ENCODE peak calls at places on chromosome 7, in ten cellular contexts. H, Z, O, V, J, T, A, P, R and I are unnamed samples.

GRCh38 chr7:47908726-47909125 is 39.5 kb downstream of the PKD1L1 start:
- DNase-seq in A (no peak), J (no peak), V (no peak), T (no peak), R (no peak), O (no peak), H (no peak), P (no peak), Z (no peak), I (no peak)

GRCh38 chr7:30682131-30683083 is at the start of gene CRHR2:
- DNase-seq in V (no peak), P (no peak), H (no peak), Z (no peak), J (no peak), R (no peak), O (peak; percentile 69), A (no peak), T (no peak), I (peak; percentile 19)

GRCh38 chr7:50659329-50659965 is 94.2 kb upstream of the DDC start:
- DNase-seq in J (no peak), H (no peak), T (no peak), V (no peak), P (no peak), R (no peak), Z (no peak), A (no peak), O (no peak), I (no peak)

GRCh38 chr7:50197547-50197946 is 104.5 kb upstream of the ZPBP start:
- DNase-seq in Z (no peak), P (no peak), T (no peak), A (no peak), H (no peak), O (no peak), V (no peak), R (no peak), J (no peak), I (no peak)

GRCh38 chr7:155341463-155341983 is 43.8 kb downstream of the INSIG1 start:
- DNase-seq in V (no peak), J (no peak), R (no peak), P (no peak), Z (no peak), A (no peak), O (no peak), H (no peak), T (no peak), I (no peak)

GRCh38 chr7:116200963-116201362 is 9.4 kb upstream of the TES start:
- DNase-seq in T (no peak), H (no peak), A (no peak), Z (no peak), R (no peak), P (no peak), J (no peak), V (peak; percentile 44), O (no peak), I (no peak)

GRCh38 chr7:158239290-158239981 is 348.2 kb downstream of the PTPRN2 start:
- DNase-seq in J (no peak), O (no peak), V (no peak), T (no peak), P (no peak), R (no peak), Z (peak; percentile 90), H (peak; percentile 76), A (no peak), I (no peak)

GRCh38 chr7:84144480-84144879 is 50.1 kb downstream of the SEMA3A start:
- DNase-seq in J (no peak), Z (no peak), P (no peak), T (peak; percentile 45), V (peak; percentile 28), A (no peak), O (no peak), H (no peak), R (no peak), I (no peak)

GRCh38 chr7:102193806-102194205 is 92.9 kb upstream of the SH2B2 start:
- DNase-seq in H (no peak), O (no peak), T (no peak), J (no peak), A (no peak), V (peak; percentile 45), Z (no peak), P (no peak), R (no peak), I (no peak)

GRCh38 chr7:25240340-25240739 is 12.1 kb upstream of the NPVF start:
- DNase-seq in Z (no peak), H (no peak), A (no peak), O (no peak), P (peak; percentile 83), V (no peak), J (no peak), T (no peak), R (no peak), I (no peak)

GRCh38 chr7:3916146-3916545 is 615.1 kb downstream of the SDK1 start:
- DNase-seq in V (peak; percentile 62), H (no peak), T (no peak), P (no peak), R (no peak), J (no peak), O (no peak), A (no peak), Z (no peak), I (no peak)

GRCh38 chr7:74178632-74179031 is 4.5 kb downstream of the EIF4H start:
- DNase-seq in A (peak; percentile 31), O (no peak), T (no peak), R (no peak), Z (no peak), P (no peak), H (no peak), J (no peak), V (peak; percentile 17), I (no peak)

GRCh38 chr7:25456467-25457171 is 228.3 kb upstream of the NPVF start:
- DNase-seq in A (no peak), Z (peak; percentile 39), T (no peak), H (peak; percentile 60), P (peak; percentile 71), O (peak; percentile 23), V (no peak), R (no peak), J (peak; percentile 68), I (peak; percentile 38)

GRCh38 chr7:110142939-110143526 is 947.9 kb upstream of the LRRN3 start:
- DNase-seq in T (no peak), V (no peak), O (no peak), Z (no peak), J (no peak), H (no peak), R (no peak), A (no peak), P (no peak), I (no peak)

GRCh38 chr7:110144599-110144998 is 946.3 kb upstream of the LRRN3 start:
- DNase-seq in T (no peak), V (no peak), A (no peak), P (no peak), Z (no peak), O (no peak), J (no peak), H (no peak), R (no peak), I (no peak)

GRCh38 chr7:110148054-110148453 is 942.9 kb upstream of the LRRN3 start:
- DNase-seq in A (no peak), H (no peak), R (no peak), Z (peak; percentile 8), O (no peak), V (no peak), P (no peak), T (no peak), J (peak; percentile 48), I (no peak)
- TF ChIP-seq CTCF in A (no peak), H (no peak), R (no peak), Z (no peak), O (no peak), V (no peak), P (no peak), T (no peak), J (no peak), I (no peak)

DNA sequence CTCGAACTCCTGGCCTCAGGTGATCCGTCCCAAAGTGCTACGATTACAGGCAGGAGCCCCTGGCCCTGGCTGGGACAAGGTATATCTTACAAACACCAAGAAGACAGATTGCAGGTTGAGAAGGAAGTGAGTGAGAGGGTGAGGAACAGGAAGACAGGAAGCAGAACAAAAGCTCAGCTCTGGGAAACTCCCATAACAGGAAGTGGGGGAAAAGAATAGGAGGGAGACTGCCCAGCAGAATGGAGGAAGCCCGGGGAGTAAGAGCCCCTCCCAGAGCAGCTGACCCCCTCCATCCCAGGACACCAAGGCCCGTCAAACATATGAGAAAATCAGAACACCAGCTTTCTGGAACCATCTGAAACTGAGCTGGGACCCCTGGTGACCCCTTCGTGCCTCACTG is 2.9 kb downstream of the TECPR1 start:
- DNase-seq in A (no peak), O (no peak), R (no peak), J (no peak), V (no peak), P (no peak), T (no peak), Z (no peak), H (no peak), I (peak; percentile 41)
- H3K4me1 ChIP-seq in A (peaks cover 32% of the 10 kb centered on the region), O (peaks cover 11% of the 10 kb centered on the region), R (peaks cover 51% of the 10 kb centered on the region), J (peaks cover 21% of the 10 kb centered on the region), V (peaks cover 8% of the 10 kb centered on the region), P (peaks cover 27% of the 10 kb centered on the region), T (peaks cover 17% of the 10 kb centered on the region), Z (peaks cover 6% of the 10 kb centered on the region), H (peaks cover 45% of the 10 kb centered on the region), I (peaks cover 86% of the 10 kb centered on the region)

GRCh38 chr7:33745934-33746333 is 159.4 kb upstream of the BMPER start:
- DNase-seq in O (no peak), T (no peak), A (no peak), V (peak; percentile 72), J (no peak), Z (no peak), H (no peak), R (no peak), P (no peak), I (no peak)

GRCh38 chr7:33742521-33742920 is 162.8 kb upstream of the BMPER start:
- DNase-seq in P (no peak), T (no peak), O (no peak), R (no peak), A (no peak), Z (no peak), J (no peak), H (no peak), V (no peak), I (no peak)

GRCh38 chr7:33743594-33743993 is 161.7 kb upstream of the BMPER start:
- DNase-seq in P (no peak), R (no peak), Z (no peak), V (peak; percentile 98), O (no peak), A (no peak), J (no peak), T (no peak), H (no peak), I (no peak)

GRCh38 chr7:33744293-33744692 is 161.0 kb upstream of the BMPER start:
- DNase-seq in H (no peak), P (no peak), V (peak; percentile 14), R (no peak), Z (no peak), O (peak; percentile 57), A (peak; percentile 69), J (no peak), T (peak; percentile 48), I (no peak)

GRCh38 chr7:33742999-33743587 is 162.2 kb upstream of the BMPER start:
- DNase-seq in R (no peak), P (no peak), A (no peak), Z (no peak), H (no peak), V (no peak), O (no peak), T (no peak), J (no peak), I (no peak)
- H3K27ac ChIP-seq in R (no peak overlapping the region), P (no peak overlapping the region), A (no peak overlapping the region), Z (no peak overlapping the region), H (no peak overlapping the region), V (peak overlapping the region; percentile 94), O (no peak overlapping the region), T (no peak overlapping the region), J (no peak overlapping the region), I (peak overlapping the region; percentile 62)

GRCh38 chr7:46695045-46695708 is 774.1 kb upstream of the IGFBP3 start:
- DNase-seq in Z (no peak), P (no peak), J (no peak), R (no peak), T (no peak), O (no peak), A (no peak), H (peak; percentile 71), V (no peak), I (no peak)
- TF ChIP-seq CTCF in Z (no peak), P (no peak), J (no peak), R (no peak), T (no peak), O (no peak), A (no peak), H (no peak), V (peak; percentile 34), I (no peak)